ENCODE peak calls at places on chromosome 16, in six cellular contexts. I is GM20000, R is HFFc6, Q is hepatocyte, B is H1, D is astrocyte of the cerebellum. F is an unnamed sample.

GRCh38 chr16:67435758-67436164 is 4.8 kb downstream of the HSD11B2 start:
- DNase-seq in I (no peak), R (no peak), Q (no peak), B (no peak), D (no peak), F (no peak)

GRCh38 chr16:89711601-89712475 is 8.9 kb downstream of the VPS9D1 start:
- DNase-seq in I (peak), R (peak), Q (peak), B (no peak), D (no peak), F (peak)

GRCh38 chr16:47258874-47259461 is 115.2 kb upstream of the NETO2 start:
- DNase-seq in I (peak), R (no peak), Q (no peak), B (no peak), D (no peak), F (peak)

GRCh38 chr16:23148513-23149266 is 562 bp downstream of the USP31 start:
- DNase-seq in I (peak), R (peak), Q (peak), B (no peak), D (no peak), F (no peak)

GRCh38 chr16:65538945-65539344 is 417.1 kb upstream of the CDH11 start:
- DNase-seq in I (no peak), R (peak), Q (no peak), B (no peak), D (no peak), F (no peak)

GRCh38 chr16:27311449-27311831 is 2.3 kb upstream of the IL4R start:
- DNase-seq in I (no peak), R (no peak), Q (no peak), B (no peak), D (no peak), F (no peak)

GRCh38 chr16:12416136-12416787 is 387.4 kb downstream of the CPPED1 start:
- DNase-seq in I (no peak), R (no peak), Q (no peak), B (no peak), D (no peak), F (no peak)

GRCh38 chr16:85171809-85172464 is 59.7 kb upstream of the CIBAR2 start:
- DNase-seq in I (no peak), R (no peak), Q (no peak), B (no peak), D (no peak), F (no peak)

GRCh38 chr16:49700928-49701685 is 154.8 kb downstream of the ZNF423 start:
- DNase-seq in I (no peak), R (no peak), Q (no peak), B (no peak), D (no peak), F (peak)

DNA sequence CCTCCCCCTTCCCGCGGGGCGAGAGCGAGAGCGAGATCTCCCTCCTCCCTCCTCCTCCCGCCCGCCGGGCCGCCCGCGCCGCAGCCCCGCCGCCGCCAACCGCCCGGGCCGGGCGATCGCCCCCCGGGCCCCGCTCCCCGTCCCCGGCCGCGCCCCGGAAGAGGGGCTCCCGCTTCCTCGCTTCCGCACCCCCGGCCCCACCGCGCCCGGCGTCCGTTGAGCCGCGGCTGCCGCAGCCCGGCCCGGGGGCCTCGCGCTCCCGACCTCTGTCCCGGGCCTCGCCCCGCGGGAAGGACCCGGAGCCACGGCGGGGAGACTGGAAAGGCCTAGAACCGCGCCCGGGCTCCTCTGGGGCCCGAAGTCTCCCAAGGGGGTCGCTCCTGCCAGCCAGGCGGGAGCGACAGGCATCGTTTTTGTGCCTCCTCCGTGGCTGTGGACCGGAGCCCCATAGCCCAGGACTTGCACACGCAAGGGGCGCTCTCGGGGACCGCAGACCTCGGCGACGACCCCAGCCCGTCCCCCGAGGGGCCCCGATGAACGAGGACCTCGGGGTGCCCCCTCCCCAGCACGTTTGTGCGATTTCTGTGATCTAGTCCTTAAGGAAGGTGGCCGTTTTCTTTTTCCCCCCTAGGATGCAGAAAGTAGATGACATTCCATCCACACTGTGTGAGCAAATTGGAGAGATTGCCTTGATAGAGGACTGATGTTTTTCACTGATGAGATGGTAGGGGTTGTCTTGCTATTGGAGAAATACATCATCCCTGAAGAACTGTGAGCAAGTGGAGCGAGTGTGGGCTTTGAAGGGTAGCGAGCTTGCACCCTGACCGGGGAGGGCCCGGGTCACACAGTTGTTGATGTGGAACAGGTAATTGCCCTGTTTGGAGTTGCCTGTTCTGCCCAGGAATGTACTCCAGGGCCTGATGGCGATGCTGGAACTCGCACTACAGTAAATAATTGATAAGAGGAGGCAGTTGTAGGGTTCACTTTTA is 610 bp downstream of the BANP start:
- DNase-seq in I (no peak), R (no peak), Q (peak), B (no peak), D (no peak), F (no peak)
- TF ChIP-seq CTCF in I (no peak), R (peak), Q (peak), B (no peak), D (peak), F (peak)

GRCh38 chr16:2840914-2841313 is 10.8 kb downstream of the ZG16B start:
- DNase-seq in I (no peak), R (no peak), Q (no peak), B (no peak), D (no peak), F (no peak)

GRCh38 chr16:2843526-2843925 is 13.4 kb downstream of the ZG16B start:
- DNase-seq in I (no peak), R (no peak), Q (no peak), B (no peak), D (no peak), F (no peak)

GRCh38 chr16:2841606-2842339 is 11.7 kb downstream of the ZG16B start:
- DNase-seq in I (no peak), R (no peak), Q (no peak), B (no peak), D (no peak), F (no peak)

GRCh38 chr16:2839650-2840450 is 9.7 kb downstream of the ZG16B start:
- DNase-seq in I (no peak), R (no peak), Q (no peak), B (no peak), D (no peak), F (no peak)

GRCh38 chr16:2842340-2843000 is 12.4 kb downstream of the ZG16B start:
- DNase-seq in I (peak), R (no peak), Q (no peak), B (no peak), D (no peak), F (no peak)
- TF ChIP-seq CTCF in I (peak), R (peak), Q (peak), B (peak), D (peak), F (peak)

DNA sequence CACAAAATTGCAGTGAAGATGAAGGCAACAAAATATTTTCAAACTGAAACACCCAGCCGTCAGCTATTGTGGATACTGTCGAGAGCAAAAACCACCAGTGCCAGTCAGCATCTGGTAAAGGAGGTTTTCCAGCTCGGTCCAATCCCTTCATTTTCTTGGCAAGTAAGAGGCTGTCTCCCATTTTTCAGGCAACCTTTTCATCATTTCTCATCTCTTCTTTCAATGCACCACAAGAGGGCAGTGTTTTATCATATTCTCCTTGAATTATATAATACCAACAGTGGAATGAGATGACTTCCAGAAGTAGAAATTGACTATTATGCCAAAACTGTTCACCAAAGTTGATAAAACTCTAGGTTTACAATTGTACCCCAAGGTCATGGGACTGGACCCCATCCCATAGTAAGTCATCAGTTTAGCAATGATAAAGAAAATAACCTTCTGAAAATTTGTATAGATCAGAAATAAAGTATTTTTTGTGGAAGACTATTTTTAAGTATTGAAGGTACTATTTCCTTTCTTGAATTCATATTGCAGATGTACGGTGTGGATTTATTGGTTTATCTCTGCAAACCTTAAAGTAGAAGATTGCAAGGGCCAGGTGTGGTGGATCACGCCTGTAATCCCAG is 16.8 kb downstream of the NQO1 start:
- DNase-seq in I (peak), R (peak), Q (peak), B (no peak), D (peak), F (peak)
- TF ChIP-seq CTCF in I (peak), R (peak), Q (peak), B (peak), D (peak), F (peak)

GRCh38 chr16:4359914-4360313 is 8.8 kb upstream of the PAM16 start:
- DNase-seq in I (no peak), R (no peak), Q (no peak), B (no peak), D (no peak), F (no peak)

GRCh38 chr16:4356820-4357219 is 5.7 kb upstream of the PAM16 start:
- DNase-seq in I (no peak), R (no peak), Q (no peak), B (no peak), D (no peak), F (no peak)

GRCh38 chr16:4358831-4359561 is 7.9 kb upstream of the PAM16 start:
- DNase-seq in I (peak), R (no peak), Q (peak), B (no peak), D (no peak), F (no peak)

GRCh38 chr16:4360538-4361021 is 9.5 kb upstream of the PAM16 start:
- DNase-seq in I (no peak), R (no peak), Q (no peak), B (no peak), D (no peak), F (no peak)

DNA sequence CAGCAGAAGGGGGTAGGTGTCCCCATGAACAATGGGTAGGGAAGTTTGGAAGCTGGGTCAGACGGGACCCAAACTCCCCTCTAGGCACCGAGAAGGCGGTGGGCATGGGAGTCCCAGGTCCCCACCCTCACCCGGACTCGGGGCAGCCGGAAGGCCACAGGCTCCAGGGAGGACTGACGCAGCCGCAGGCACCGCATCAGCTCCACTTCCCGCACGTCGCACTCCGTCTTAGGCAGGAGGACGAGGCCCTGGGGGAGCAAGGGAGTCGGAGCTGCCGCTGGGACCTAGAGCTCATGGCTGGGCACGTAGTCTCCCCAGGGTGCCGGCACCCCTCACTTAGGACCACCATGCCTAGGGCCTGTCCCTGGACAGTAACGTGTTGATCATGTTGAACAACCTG is 7.1 kb upstream of the PAM16 start:
- DNase-seq in I (no peak), R (no peak), Q (no peak), B (no peak), D (no peak), F (no peak)
- TF ChIP-seq CTCF in I (no peak), R (no peak), Q (no peak), B (no peak), D (no peak), F (no peak)

GRCh38 chr16:74064120-74064735 is 232.4 kb upstream of the PSMD7 start:
- DNase-seq in I (no peak), R (no peak), Q (no peak), B (no peak), D (no peak), F (no peak)
- TF ChIP-seq CTCF in I (no peak), R (no peak), Q (peak), B (no peak), D (no peak), F (no peak)

GRCh38 chr16:87380403-87380802 is 3.2 kb downstream of the FBXO31 start:
- DNase-seq in I (no peak), R (no peak), Q (no peak), B (no peak), D (no peak), F (no peak)

GRCh38 chr16:87382023-87382785 is 1.4 kb downstream of the FBXO31 start:
- DNase-seq in I (no peak), R (no peak), Q (peak), B (no peak), D (no peak), F (no peak)

GRCh38 chr16:87384162-87384999 is 805 bp upstream of the FBXO31 start:
- DNase-seq in I (peak), R (no peak), Q (peak), B (no peak), D (no peak), F (no peak)

GRCh38 chr16:87380875-87381274 is 2.7 kb downstream of the FBXO31 start:
- DNase-seq in I (peak), R (peak), Q (no peak), B (no peak), D (no peak), F (no peak)

GRCh38 chr16:87383522-87384161 is at the start of gene FBXO31:
- DNase-seq in I (peak), R (peak), Q (peak), B (peak), D (peak), F (peak)
- TF ChIP-seq CTCF in I (no peak), R (peak), Q (no peak), B (no peak), D (no peak), F (no peak)

GRCh38 chr16:64459402-64459801 is 662.5 kb downstream of the CDH11 start:
- DNase-seq in I (no peak), R (no peak), Q (no peak), B (no peak), D (no peak), F (no peak)

GRCh38 chr16:64452446-64452845 is 669.4 kb downstream of the CDH11 start:
- DNase-seq in I (no peak), R (no peak), Q (no peak), B (no peak), D (no peak), F (no peak)

GRCh38 chr16:64453643-64454042 is 668.2 kb downstream of the CDH11 start:
- DNase-seq in I (no peak), R (no peak), Q (no peak), B (no peak), D (no peak), F (peak)

GRCh38 chr16:64459821-64460220 is 662.0 kb downstream of the CDH11 start:
- DNase-seq in I (no peak), R (no peak), Q (peak), B (no peak), D (peak), F (peak)

GRCh38 chr16:64455275-64455674 is 666.6 kb downstream of the CDH11 start:
- DNase-seq in I (no peak), R (peak), Q (no peak), B (no peak), D (no peak), F (no peak)
- TF ChIP-seq CTCF in I (no peak), R (peak), Q (peak), B (no peak), D (peak), F (no peak)

DNA sequence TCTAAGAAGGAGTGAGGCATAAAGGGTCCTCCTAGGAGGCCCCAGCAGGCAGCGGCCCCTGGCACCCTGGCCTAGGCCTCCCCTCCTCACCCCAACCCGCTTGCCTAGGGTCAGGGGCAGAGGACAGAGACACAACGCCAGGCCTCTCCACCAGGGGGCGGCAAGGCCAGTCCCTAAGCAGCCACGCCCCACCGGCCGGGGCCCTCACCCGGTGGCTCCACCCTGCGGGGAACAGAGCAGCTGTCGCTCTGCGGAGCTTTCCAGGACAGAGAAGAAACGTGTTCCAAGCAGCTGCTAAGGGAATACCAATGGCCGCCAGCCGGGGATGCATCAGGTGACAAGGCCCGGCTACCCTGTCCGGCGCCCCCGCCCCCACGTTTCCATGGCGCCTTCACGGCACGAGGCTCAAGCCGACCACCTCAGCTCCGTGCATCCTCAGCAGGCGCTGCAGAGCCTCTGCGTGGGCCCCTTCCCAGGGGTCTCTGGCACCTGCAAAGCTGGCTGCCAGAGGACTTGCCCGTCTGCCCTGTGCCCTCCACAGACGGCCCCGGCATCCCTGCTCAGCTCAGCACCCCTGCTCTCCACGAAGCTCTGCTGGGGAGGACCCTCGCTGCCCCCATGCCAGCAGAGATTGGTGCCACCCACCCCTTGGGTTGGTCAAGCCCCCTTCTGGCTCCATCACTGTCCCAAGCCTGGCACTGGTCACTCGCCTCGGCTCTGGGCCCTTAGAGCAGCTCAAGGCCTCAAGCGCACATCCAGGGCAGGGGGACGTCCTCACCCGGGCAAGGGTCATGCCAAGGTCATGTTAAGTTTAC is 5.6 kb downstream of the ZNF598 start:
- DNase-seq in I (peak), R (peak), Q (peak), B (peak), D (peak), F (peak)
- TF ChIP-seq CTCF in I (peak), R (peak), Q (peak), B (peak), D (peak), F (peak)

GRCh38 chr16:69621225-69621624 is 55.5 kb downstream of the NFAT5 start:
- DNase-seq in I (no peak), R (no peak), Q (no peak), B (no peak), D (no peak), F (no peak)
- TF ChIP-seq CTCF in I (no peak), R (no peak), Q (no peak), B (no peak), D (no peak), F (no peak)

DNA sequence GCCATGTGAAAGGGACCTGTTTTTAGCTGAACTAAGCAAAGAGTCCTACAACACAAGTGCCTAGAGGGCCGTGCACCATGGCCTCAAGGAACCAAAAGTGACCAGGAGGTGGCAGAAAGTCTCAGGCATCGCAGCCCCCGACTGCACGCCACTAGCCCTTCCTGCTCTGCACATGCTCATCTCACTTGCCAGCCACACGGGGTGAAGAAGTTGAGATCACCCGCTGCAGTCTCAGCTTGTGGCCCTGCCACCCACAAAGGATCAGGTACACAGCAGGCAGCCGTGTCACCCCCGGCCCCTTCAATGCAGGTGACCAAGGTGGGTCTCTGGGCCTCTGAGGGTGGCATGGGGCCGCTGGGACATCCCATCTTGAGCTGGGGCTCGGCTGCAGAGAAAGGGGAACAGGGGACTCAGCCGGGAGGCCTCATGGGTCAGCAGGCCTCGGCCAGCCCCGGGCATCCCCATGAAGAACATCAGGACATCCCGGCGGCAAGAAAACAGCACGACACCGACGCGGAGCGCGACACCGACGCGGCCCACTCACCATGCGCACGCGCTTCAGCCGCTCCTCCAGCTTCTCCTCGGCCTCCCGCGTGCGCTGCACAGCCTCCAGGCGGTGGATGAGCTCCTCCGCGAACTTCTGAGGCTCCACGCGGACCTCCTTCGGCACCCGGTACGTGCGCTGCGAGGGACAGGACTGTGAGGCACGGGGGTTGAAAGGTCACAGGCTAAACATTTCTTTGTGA is 21.0 kb downstream of the PDIA2 start:
- DNase-seq in I (no peak), R (no peak), Q (no peak), B (no peak), D (no peak), F (no peak)
- TF ChIP-seq CTCF in I (no peak), R (peak), Q (no peak), B (peak), D (peak), F (peak)